ENCODE peak calls at places on chromosome 1, in five cellular contexts. O is adrenal gland, D is cardiac fibroblast, E is substantia nigra, B is epithelial cell of esophagus. Y is an unnamed sample.

GRCh38 chr1:53636621-53637171 is 102.3 kb downstream of the GLIS1 start:
- DNase-seq in O (no peak), D (no peak), E (no peak), B (no peak), Y (no peak)

GRCh38 chr1:154207262-154207661 is 1.1 kb upstream of the CFAP141 start:
- DNase-seq in O (no peak), D (no peak), E (no peak), B (no peak), Y (no peak)

GRCh38 chr1:17886361-17886760 is 131.2 kb downstream of the ACTL8 start:
- DNase-seq in O (no peak), D (no peak), E (no peak), B (no peak), Y (no peak)

GRCh38 chr1:157520386-157520935 is 31.9 kb downstream of the FCRL5 start:
- DNase-seq in O (no peak), D (no peak), E (no peak), B (no peak), Y (no peak)

GRCh38 chr1:197909346-197909745 is 6.9 kb downstream of the C1orf53 start:
- DNase-seq in O (no peak), D (no peak), E (no peak), B (no peak), Y (no peak)

GRCh38 chr1:219710529-219711194 is 97.8 kb upstream of the ZC3H11B start:
- DNase-seq in O (no peak), D (peak; percentile 49), E (no peak), B (peak; percentile 30), Y (no peak)

GRCh38 chr1:168170552-168171508 is 7.9 kb upstream of the TIPRL start:
- DNase-seq in O (no peak), D (no peak), E (no peak), B (no peak), Y (no peak)

GRCh38 chr1:182229451-182229850 is 162.1 kb downstream of the GLUL start:
- DNase-seq in O (no peak), D (no peak), E (no peak), B (no peak), Y (no peak)

GRCh38 chr1:205454903-205455335 is 926 bp downstream of the BLACAT1 start:
- DNase-seq in O (no peak), D (no peak), E (no peak), B (no peak), Y (no peak)

GRCh38 chr1:1435094-1435903 is at the start of gene VWA1:
- DNase-seq in O (peak; percentile 56), D (peak; percentile 70), E (peak; percentile 62), B (peak; percentile 79), Y (no peak)

GRCh38 chr1:113982955-113983742 is 3.9 kb downstream of the OLFML3 start:
- DNase-seq in O (no peak), D (no peak), E (no peak), B (no peak), Y (no peak)

GRCh38 chr1:204274441-204274840 is 60.7 kb upstream of the GOLT1A start:
- DNase-seq in O (no peak), D (no peak), E (no peak), B (no peak), Y (no peak)

GRCh38 chr1:154324241-154324640 is 1.1 kb upstream of the ATP8B2 start:
- DNase-seq in O (no peak), D (no peak), E (no peak), B (no peak), Y (no peak)

GRCh38 chr1:160342953-160343869 is at the start of the genes COPA and NCSTN:
- DNase-seq in O (peak; percentile 94), D (peak; percentile 98), E (peak; percentile 83), B (peak; percentile 96), Y (peak; percentile 57)

GRCh38 chr1:243217401-243217800 is 37.7 kb downstream of the CEP170 start:
- DNase-seq in O (no peak), D (no peak), E (no peak), B (no peak), Y (no peak)

GRCh38 chr1:230243146-230243545 is 176.1 kb downstream of the GALNT2 start:
- DNase-seq in O (no peak), D (no peak), E (no peak), B (no peak), Y (no peak)

GRCh38 chr1:2378441-2378851 is 12.9 kb downstream of the MORN1 start:
- DNase-seq in O (no peak), D (no peak), E (no peak), B (no peak), Y (no peak)

GRCh38 chr1:29450591-29450990 is 214.3 kb downstream of the PTPRU start:
- DNase-seq in O (no peak), D (no peak), E (no peak), B (no peak), Y (no peak)

GRCh38 chr1:176786274-176786673 is 323.3 kb downstream of the PAPPA2 start:
- DNase-seq in O (no peak), D (no peak), E (no peak), B (peak; percentile 3), Y (no peak)

GRCh38 chr1:166378805-166379204 is 212.0 kb upstream of the FAM78B start:
- DNase-seq in O (no peak), D (no peak), E (no peak), B (no peak), Y (no peak)

GRCh38 chr1:10514490-10515235 is 39.9 kb downstream of the PEX14 start:
- DNase-seq in O (no peak), D (peak; percentile 49), E (no peak), B (peak; percentile 56), Y (peak; percentile 67)